ENCODE peak calls at places on chromosomes 13 and 19, in nine cellular contexts. P is kidney glomerular epithelial cell, Y is tibial artery, S is left ventricle myocardium superior, F is GM04504, X is head of caudate nucleus, E is KG1, N is heart right ventricle, M is lung. R is an unnamed sample.

GRCh38 chr19:5698635-5699422 is 8.7 kb downstream of the RPL36 start:
- DNase-seq in S (no peak), P (no peak), M (no peak), E (no peak), N (no peak), Y (no peak), X (no peak), F (no peak), R (no peak)

GRCh38 chr19:46616631-46617322 is 8.1 kb downstream of the PTGIR start:
- DNase-seq in P (no peak), Y (no peak), M (no peak), F (peak; percentile 32), N (peak; percentile 71), S (peak; percentile 84), E (peak; percentile 39), X (no peak), R (no peak)

GRCh38 chr19:38319421-38320258 is at the start of gene KCNK6:
- DNase-seq in M (no peak), P (peak; percentile 50), F (no peak), X (peak; percentile 51), S (peak; percentile 73), N (peak; percentile 58), Y (peak; percentile 72), E (no peak), R (peak; percentile 33)

GRCh38 chr19:46704379-46705076 is 12.4 kb downstream of the PRKD2 start:
- DNase-seq in N (peak; percentile 86), E (peak; percentile 8), P (peak; percentile 16), X (peak; percentile 66), M (peak; percentile 84), S (peak; percentile 87), Y (peak; percentile 83), F (no peak), R (peak; percentile 52)

GRCh38 chr13:30111810-30112209 is 195.5 kb downstream of the KATNAL1 start:
- DNase-seq in X (no peak), E (no peak), F (no peak), M (no peak), S (no peak), P (no peak), Y (no peak), N (no peak), R (no peak)

GRCh38 chr19:42352216-42352892 is 26.9 kb downstream of the MEGF8 start:
- DNase-seq in N (no peak), Y (no peak), M (no peak), S (no peak), E (no peak), P (no peak), F (no peak), X (peak; percentile 92), R (peak; percentile 91)

GRCh38 chr13:95704510-95704909 is 27.6 kb downstream of the DNAJC3 start:
- DNase-seq in E (no peak), Y (no peak), S (no peak), X (no peak), F (no peak), P (no peak), N (no peak), M (no peak), R (no peak)

GRCh38 chr13:33193428-33193974 is 92.1 kb downstream of the STARD13 start:
- DNase-seq in N (no peak), Y (no peak), S (no peak), M (no peak), F (no peak), X (no peak), E (no peak), P (peak; percentile 43), R (no peak)

GRCh38 chr19:16649734-16650133 is 10.2 kb downstream of the SMIM7 start:
- DNase-seq in N (no peak), X (no peak), P (no peak), M (no peak), S (no peak), Y (no peak), F (no peak), E (no peak), R (no peak)

GRCh38 chr19:1896508-1896907 is 8.7 kb upstream of the ADAT3 start:
- DNase-seq in X (no peak), Y (no peak), P (no peak), E (no peak), N (no peak), S (no peak), M (no peak), F (no peak), R (no peak)

GRCh38 chr13:64553411-64554129 is 2676.6 kb downstream of the PCDH9 start:
- DNase-seq in S (no peak), F (no peak), E (no peak), P (no peak), Y (no peak), M (no peak), N (no peak), X (no peak), R (no peak)

GRCh38 chr13:94516456-94516855 is 37.0 kb upstream of the DCT start:
- DNase-seq in X (no peak), E (no peak), P (no peak), M (no peak), Y (no peak), S (no peak), N (no peak), F (no peak), R (no peak)

GRCh38 chr13:91232716-91233115 is 114.8 kb upstream of the MIR17HG start:
- DNase-seq in P (peak; percentile 31), M (no peak), E (no peak), Y (no peak), X (no peak), F (no peak), S (no peak), N (no peak), R (no peak)

GRCh38 chr19:55212447-55212846 is 3.1 kb upstream of the PTPRH start:
- DNase-seq in M (no peak), N (no peak), X (no peak), Y (no peak), S (no peak), E (no peak), F (no peak), P (no peak), R (no peak)

GRCh38 chr13:99087954-99088491 is 110.2 kb upstream of the DOCK9 start:
- DNase-seq in P (peak; percentile 46), E (no peak), X (peak; percentile 27), M (no peak), Y (no peak), N (no peak), S (no peak), F (no peak), R (peak; percentile 33)

GRCh38 chr19:32930567-32930966 is 41.2 kb downstream of the CEP89 start:
- DNase-seq in P (no peak), S (no peak), X (no peak), Y (no peak), N (no peak), F (no peak), M (no peak), E (no peak), R (no peak)

GRCh38 chr19:13995878-13996765 is 10.0 kb downstream of the RFX1 start:
- DNase-seq in Y (no peak), X (no peak), F (no peak), M (no peak), N (no peak), E (no peak), S (peak; percentile 10), P (no peak), R (peak; percentile 1)

GRCh38 chr13:83498045-83498444 is 384.2 kb downstream of the SLITRK1 start:
- DNase-seq in P (no peak), M (no peak), F (no peak), X (no peak), Y (no peak), S (no peak), N (no peak), E (no peak), R (no peak)